ENCODE peak calls at places on chromosomes 2 and 18, in seven cellular contexts. E, V, G, S, J, A and W are unnamed samples.

GRCh38 chr18:1013951-1014350 is 109.3 kb downstream of the ADCYAP1 start:
- DNase-seq in V (no peak), J (no peak), A (no peak), S (no peak), E (no peak), G (no peak), W (no peak)

GRCh38 chr2:121944072-121944829 is 188.8 kb downstream of the TSN start:
- DNase-seq in V (no peak), A (no peak), J (peak), S (peak), E (peak), G (peak), W (no peak)

GRCh38 chr2:197339496-197340220 is 29.1 kb upstream of the ANKRD44 start:
- DNase-seq in J (no peak), G (no peak), A (no peak), S (no peak), E (no peak), V (no peak), W (no peak)

GRCh38 chr2:64469261-64469660 is 15.3 kb downstream of the LGALSL start:
- DNase-seq in G (no peak), V (no peak), E (no peak), J (no peak), A (no peak), S (no peak), W (no peak)

GRCh38 chr2:221370942-221371221 is 201.2 kb downstream of the EPHA4 start:
- DNase-seq in S (no peak), E (no peak), V (no peak), A (no peak), J (peak), G (no peak), W (no peak)

GRCh38 chr18:76662621-76663020 is 159.7 kb upstream of the ZNF236 start:
- DNase-seq in A (no peak), S (no peak), E (no peak), V (no peak), G (no peak), J (no peak), W (no peak)

GRCh38 chr18:43134876-43135275 is 19.4 kb upstream of the RIT2 start:
- DNase-seq in V (no peak), S (no peak), A (no peak), E (no peak), J (no peak), G (no peak), W (no peak)

GRCh38 chr2:20148841-20149702 is 75.9 kb downstream of the SDC1 start:
- DNase-seq in E (no peak), G (no peak), J (no peak), S (peak), V (peak), A (no peak), W (no peak)

GRCh38 chr2:105397025-105397722 is 1.7 kb downstream of the FHL2 start:
- DNase-seq in V (no peak), E (peak), J (no peak), A (peak), S (no peak), G (no peak), W (no peak)

GRCh38 chr2:54459037-54459441 is 2.9 kb downstream of the SPTBN1 start:
- DNase-seq in E (peak), J (peak), S (peak), G (no peak), V (no peak), A (no peak), W (no peak)

GRCh38 chr2:9972621-9973445 is 21.3 kb downstream of the GRHL1 start:
- DNase-seq in J (no peak), E (no peak), V (no peak), A (no peak), S (peak), G (peak), W (no peak)

GRCh38 chr2:135985826-135986393 is 484 bp upstream of the DARS1 start:
- DNase-seq in J (no peak), E (no peak), V (no peak), A (no peak), G (no peak), S (no peak), W (no peak)

GRCh38 chr2:16682431-16683130 is 16.9 kb upstream of the CYRIA start:
- DNase-seq in E (no peak), J (no peak), A (no peak), V (no peak), G (peak), S (no peak), W (no peak)

GRCh38 chr2:144165599-144166250 is 354.2 kb downstream of the ZEB2 start:
- DNase-seq in E (no peak), V (no peak), A (no peak), J (no peak), S (peak), G (no peak), W (no peak)

GRCh38 chr2:158773121-158773520 is 22.0 kb upstream of the DAPL1 start:
- DNase-seq in S (peak), V (no peak), A (no peak), G (peak), E (no peak), J (no peak), W (no peak)

GRCh38 chr2:75087726-75088125 is 111.6 kb downstream of the TACR1 start:
- DNase-seq in E (no peak), J (no peak), A (no peak), V (no peak), G (no peak), S (peak), W (no peak)

GRCh38 chr2:70304501-70304900 is 2.6 kb upstream of the FAM136A start:
- DNase-seq in S (no peak), V (no peak), G (no peak), E (no peak), A (no peak), J (peak), W (no peak)

GRCh38 chr2:143176606-143177005 is 47.4 kb downstream of the ARHGAP15 start:
- DNase-seq in E (no peak), S (no peak), V (no peak), J (no peak), G (no peak), A (no peak), W (no peak)

GRCh38 chr18:62505669-62506494 is 16.9 kb upstream of the ZCCHC2 start:
- DNase-seq in A (no peak), J (no peak), V (no peak), G (no peak), S (no peak), E (no peak), W (no peak)

DNA sequence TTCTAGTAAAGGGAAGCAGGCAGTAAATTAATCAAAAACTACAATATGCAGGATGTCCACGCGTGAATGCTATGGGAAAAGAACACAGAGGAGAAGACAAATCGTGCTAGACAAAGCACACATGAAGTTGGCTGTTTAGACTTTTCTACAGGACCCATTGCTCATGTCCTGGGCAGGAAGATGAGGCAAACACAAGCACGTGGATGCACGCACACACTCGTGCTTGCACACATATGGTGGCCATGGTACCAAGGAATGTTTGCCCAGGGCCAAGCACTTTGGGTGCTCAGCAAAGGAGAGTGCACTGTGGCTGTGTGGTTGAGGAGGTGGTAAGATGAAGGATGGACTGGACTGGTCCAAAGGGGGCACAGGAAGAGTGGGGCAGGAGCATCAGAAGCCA is 80.2 kb upstream of the MCFD2 start:
- DNase-seq in J (no peak), V (no peak), G (no peak), A (no peak), S (no peak), E (no peak), W (no peak)
- TF ChIP-seq CTCF in J (no peak), V (no peak), G (no peak), A (no peak), S (no peak), E (no peak), W (no peak)

GRCh38 chr2:33188799-33189198 is 242.0 kb downstream of the LTBP1 start:
- DNase-seq in S (no peak), V (no peak), G (no peak), J (no peak), E (no peak), A (no peak), W (no peak)
- H3K27ac ChIP-seq in S (no peak), V (no peak), G (no peak), J (no peak), E (no peak), A (no peak), W (no peak)

GRCh38 chr2:95526360-95527341 is 42.1 kb upstream of the TRIM43B start:
- DNase-seq in G (peak), V (peak), J (peak), A (peak), S (peak), E (peak), W (peak)
- H3K4me3 ChIP-seq in G (peak), V (peak), J (peak), A (peak), S (peak), E (peak), W (peak)

DNA sequence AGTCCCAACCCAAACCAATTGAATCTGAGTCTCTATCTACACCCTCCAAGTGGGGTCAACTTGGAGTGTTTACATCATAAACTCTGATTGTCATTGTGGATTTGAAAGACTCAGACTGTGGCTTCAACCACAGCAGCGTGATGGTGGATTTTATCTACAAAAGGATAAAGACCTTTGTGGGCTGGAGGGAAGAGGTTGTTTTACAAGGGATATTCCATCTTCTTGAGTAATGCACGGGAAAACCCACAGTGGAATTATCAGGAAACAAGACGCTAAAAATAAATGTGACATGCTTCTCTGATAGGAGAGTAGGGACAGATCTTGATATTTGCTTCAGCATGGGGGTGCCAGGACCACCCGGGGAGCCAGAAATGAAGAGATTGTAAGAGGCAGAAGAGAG is 93.5 kb downstream of the LPIN1 start:
- DNase-seq in E (no peak), V (no peak), J (no peak), A (no peak), G (no peak), S (peak), W (no peak)
- TF ChIP-seq CTCF in E (no peak), V (no peak), J (no peak), A (no peak), G (no peak), S (no peak), W (no peak)

DNA sequence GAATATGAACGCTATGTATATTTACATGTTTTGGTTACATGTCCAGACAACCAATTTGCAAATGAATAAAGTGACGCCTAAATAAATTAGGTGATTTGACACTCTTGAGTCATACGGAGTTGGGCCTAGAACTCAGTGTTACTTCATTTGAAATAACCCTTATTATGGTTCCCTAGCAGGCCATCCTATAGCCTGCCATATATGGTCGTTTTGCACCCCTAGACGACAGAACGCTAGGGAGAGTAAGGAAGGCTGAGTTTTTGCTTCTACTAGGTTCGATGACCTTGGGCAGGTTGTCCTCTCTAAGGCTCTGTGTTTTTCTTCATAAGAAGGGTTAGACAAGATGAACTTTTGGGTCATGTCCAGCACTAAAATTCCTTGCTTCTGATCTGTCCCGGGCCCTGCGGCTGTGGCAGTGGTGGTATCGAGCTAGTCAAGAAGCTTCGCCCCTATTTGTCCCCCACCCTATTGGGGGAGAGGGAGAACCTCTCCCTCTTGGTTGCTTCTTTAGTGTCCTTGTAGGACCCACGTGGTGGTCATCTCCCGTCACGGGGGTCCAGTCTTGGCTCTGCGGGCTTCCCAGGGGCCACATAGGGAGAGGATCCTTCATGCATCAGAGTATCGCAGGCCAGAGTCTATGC is 574 bp upstream of the EML4 start:
- DNase-seq in A (no peak), J (no peak), E (no peak), S (no peak), G (peak), V (no peak), W (no peak)
- H3K27ac ChIP-seq in A (peak), J (peak), E (peak), S (peak), G (peak), V (peak), W (no peak)